ENCODE peak calls at places on chromosomes 16 and 17, in eight cellular contexts. M is ovary, N is mucosa of descending colon, Z is OCI-LY7, O is left ventricle myocardium inferior, E is keratinocyte, V is tibial artery, Y is heart right ventricle. A is an unnamed sample. For H3K4me1, the result is how much of the 10 kb centered on the place peaks cover.

GRCh38 chr17:34235389-34236028 is 19.6 kb upstream of the CCL2 start:
- DNase-seq in V (peak), E (no peak), M (peak), N (no peak), Z (no peak), O (peak), Y (peak), A (peak)

GRCh38 chr17:71461504-71462197 is 659.2 kb upstream of the SOX9 start:
- DNase-seq in Z (no peak), O (no peak), Y (no peak), N (no peak), M (no peak), E (no peak), V (no peak), A (no peak)

GRCh38 chr17:16463341-16464000 is 28.5 kb downstream of the LRRC75A start:
- DNase-seq in M (no peak), Z (no peak), O (peak), Y (peak), V (no peak), E (no peak), N (peak), A (peak)

GRCh38 chr17:11296994-11297393 is 56.0 kb downstream of the SHISA6 start:
- DNase-seq in M (no peak), V (no peak), Y (no peak), E (no peak), N (no peak), Z (peak), O (no peak), A (no peak)

GRCh38 chr17:28335959-28336871 is 654 bp downstream of the TNFAIP1 start:
- DNase-seq in N (peak), E (peak), O (peak), V (no peak), M (peak), Y (no peak), Z (no peak), A (no peak)

GRCh38 chr17:1485311-1485747 is 7.2 kb downstream of the MYO1C start:
- DNase-seq in Y (peak), Z (peak), M (peak), O (peak), N (peak), E (no peak), V (no peak), A (peak)

GRCh38 chr17:30952645-30953393 is 18.0 kb upstream of the RNF135 start:
- DNase-seq in E (no peak), Y (no peak), M (no peak), O (no peak), N (no peak), Z (peak), V (no peak), A (no peak)

GRCh38 chr17:34533811-34534527 is 45.4 kb upstream of the TMEM132E start:
- DNase-seq in O (no peak), Y (no peak), E (no peak), N (no peak), M (no peak), Z (no peak), V (no peak), A (no peak)

GRCh38 chr17:76869209-76869877 is 1.1 kb downstream of the MGAT5B start:
- DNase-seq in Z (no peak), N (no peak), E (no peak), M (no peak), O (no peak), Y (no peak), V (no peak), A (no peak)

GRCh38 chr17:36117505-36118382 is 14.1 kb downstream of the CCL4 start:
- DNase-seq in M (no peak), Y (no peak), V (no peak), Z (no peak), E (no peak), N (no peak), O (no peak), A (no peak)

GRCh38 chr16:10694306-10694705 is 424 bp downstream of the TEKT5 start:
- DNase-seq in Z (no peak), Y (no peak), E (no peak), O (no peak), M (no peak), N (no peak), V (no peak), A (no peak)

GRCh38 chr16:23188911-23189310 is 6.4 kb downstream of the SCNN1G start:
- DNase-seq in N (no peak), Y (no peak), Z (no peak), V (no peak), M (no peak), E (no peak), O (no peak), A (no peak)

GRCh38 chr16:19645557-19645981 is 72.5 kb downstream of the KNOP1 start:
- DNase-seq in O (peak), N (no peak), V (no peak), Z (no peak), E (no peak), Y (peak), M (peak), A (no peak)

GRCh38 chr17:12789976-12790805 is 893 bp downstream of the ARHGAP44 start:
- DNase-seq in V (no peak), N (peak), M (peak), E (no peak), Z (no peak), Y (peak), O (peak), A (peak)

GRCh38 chr17:78122221-78122990 is 6.1 kb downstream of the TMC6 start:
- DNase-seq in M (no peak), Y (peak), O (no peak), E (no peak), Z (no peak), V (no peak), N (peak), A (peak)
- H3K4me1 ChIP-seq in M (under half), Y (half or more), O (half or more), E (under half), Z (half or more), V (under half), N (under half), A (under half)

DNA sequence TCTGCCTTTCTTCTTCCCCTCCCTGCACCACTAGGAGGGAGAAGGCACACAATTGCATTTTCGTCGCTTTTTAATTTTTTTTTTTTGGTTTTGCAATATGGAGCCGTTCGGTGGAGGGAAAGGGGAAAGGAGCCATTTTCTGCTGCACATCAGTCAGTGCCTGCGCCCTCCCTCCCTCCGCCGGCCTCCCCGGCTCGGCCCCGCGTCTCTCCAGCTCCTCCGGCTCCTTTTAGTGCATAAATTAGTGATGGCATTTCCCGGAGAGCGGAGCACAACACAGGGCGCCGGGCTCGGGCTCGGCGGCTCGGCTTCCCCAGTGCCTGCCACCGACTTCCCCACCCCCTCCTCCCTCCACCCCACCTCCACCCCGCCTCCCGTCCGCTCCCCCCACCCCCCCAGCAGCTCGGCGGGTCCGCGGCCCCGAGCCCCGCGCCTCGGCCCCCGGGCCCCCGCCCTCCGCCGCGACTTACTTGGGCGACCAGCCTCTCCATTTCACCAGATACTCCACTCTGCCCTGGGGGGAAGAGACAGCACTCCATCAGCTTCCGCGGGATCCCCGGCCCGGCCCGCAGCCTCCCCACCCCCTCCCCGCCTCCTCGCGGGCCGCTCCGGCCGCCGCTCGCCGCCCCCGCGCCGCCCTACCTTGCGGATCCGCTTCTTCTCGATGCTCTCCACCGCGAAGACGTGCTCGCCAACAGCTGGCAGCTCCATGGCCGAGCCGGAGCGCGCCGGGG is 532 bp downstream of the CBX4 start:
- DNase-seq in N (peak), V (peak), E (no peak), Y (peak), M (peak), Z (peak), O (peak), A (peak)
- TF ChIP-seq CTCF in N (no peak), V (peak), E (no peak), Y (no peak), M (peak), Z (no peak), O (no peak), A (no peak)

GRCh38 chr16:50688867-50689266 is 4.5 kb upstream of the NOD2 start:
- DNase-seq in Z (no peak), N (no peak), M (no peak), E (no peak), V (no peak), O (no peak), Y (no peak), A (no peak)
- H3K4me1 ChIP-seq in Z (under half), N (under half), M (under half), E (under half), V (under half), O (under half), Y (under half), A (under half)

GRCh38 chr17:67629963-67630320 is 87.8 kb upstream of the NOL11 start:
- DNase-seq in Z (peak), M (no peak), N (no peak), O (no peak), E (no peak), Y (no peak), V (no peak), A (no peak)
- TF ChIP-seq CTCF in Z (peak), M (peak), N (no peak), O (peak), E (peak), Y (no peak), V (no peak), A (peak)